ENCODE peak calls at places on chromosomes 13 and 19, in four cellular contexts. One of them, this sample, is unnamed.
A peak's percentile ranks its signal among the peaks of the same experiment; 100 is the strongest.

GRCh38 chr19:4748589-4748988 is 24.9 kb upstream of the DPP9 start:
- DNase-seq in K562: no peak
- DNase-seq in GM12878: no peak
- DNase-seq in H1: no peak
- DNase-seq in this sample: no peak

GRCh38 chr13:113907637-113908617 is 44.1 kb upstream of the GAS6 start:
- DNase-seq in GM12878: no peak
- DNase-seq in H1: no peak
- DNase-seq in K562: no peak
- DNase-seq in this sample: peak; percentile 97

GRCh38 chr13:90375851-90376250 is 971.6 kb upstream of the MIR17HG start:
- DNase-seq in GM12878: no peak
- DNase-seq in H1: no peak
- DNase-seq in K562: no peak
- DNase-seq in this sample: no peak

GRCh38 chr13:63305641-63306133 is 1890.0 kb upstream of the PCDH20 start:
- DNase-seq in K562: no peak
- DNase-seq in H1: no peak
- DNase-seq in GM12878: no peak
- DNase-seq in this sample: no peak

GRCh38 chr19:2438178-2438577 is 10.8 kb upstream of the TIMM13 start:
- DNase-seq in H1: no peak
- DNase-seq in GM12878: no peak
- DNase-seq in K562: no peak
- DNase-seq in this sample: no peak

GRCh38 chr19:42313096-42313839 is at the start of gene TMEM145:
- DNase-seq in GM12878: no peak
- DNase-seq in K562: peak; percentile 79
- DNase-seq in H1: peak; percentile 79
- DNase-seq in this sample: peak; percentile 52

GRCh38 chr13:113665582-113666323 is 1.3 kb upstream of the GRK1 start:
- DNase-seq in K562: no peak
- DNase-seq in H1: no peak
- DNase-seq in GM12878: no peak
- DNase-seq in this sample: no peak

GRCh38 chr13:67632590-67632989 is 402.5 kb upstream of the PCDH9 start:
- DNase-seq in K562: no peak
- DNase-seq in H1: no peak
- DNase-seq in GM12878: no peak
- DNase-seq in this sample: peak; percentile 16

GRCh38 chr19:55600336-55601028 is 394 bp downstream of the ZNF524 start:
- DNase-seq in H1: peak; percentile 89
- DNase-seq in K562: no peak
- DNase-seq in GM12878: no peak
- DNase-seq in this sample: peak; percentile 54

GRCh38 chr13:19085258-19085657 is 96.4 kb downstream of the TUBA3C start:
- DNase-seq in H1: no peak
- DNase-seq in GM12878: no peak
- DNase-seq in K562: no peak
- DNase-seq in this sample: no peak

GRCh38 chr19:43524922-43525835 is 1.8 kb downstream of the ETHE1 start:
- DNase-seq in K562: no peak
- DNase-seq in GM12878: peak; percentile 44
- DNase-seq in H1: peak; percentile 63
- DNase-seq in this sample: peak; percentile 32

GRCh38 chr13:74115138-74115537 is 19.1 kb downstream of the KLF12 start:
- DNase-seq in H1: no peak
- DNase-seq in K562: no peak
- DNase-seq in GM12878: no peak
- DNase-seq in this sample: peak; percentile 78

GRCh38 chr19:3981736-3982681 is 3.3 kb downstream of the EEF2 start:
- DNase-seq in H1: no peak
- DNase-seq in K562: no peak
- DNase-seq in GM12878: no peak
- DNase-seq in this sample: no peak

GRCh38 chr13:55062662-55063061 is 2034.0 kb downstream of the OLFM4 start:
- DNase-seq in H1: no peak
- DNase-seq in K562: no peak
- DNase-seq in GM12878: no peak
- DNase-seq in this sample: no peak

GRCh38 chr13:52020191-52020590 is 4.3 kb upstream of the UTP14C start:
- DNase-seq in K562: no peak
- DNase-seq in H1: no peak
- DNase-seq in GM12878: no peak
- DNase-seq in this sample: no peak

GRCh38 chr13:94712812-94713555 is 639 bp upstream of the SOX21 start:
- DNase-seq in H1: peak; percentile 76
- DNase-seq in GM12878: no peak
- DNase-seq in K562: no peak
- DNase-seq in this sample: peak; percentile 46

GRCh38 chr13:72555601-72556000 is 171.8 kb downstream of the MZT1 start:
- DNase-seq in K562: no peak
- DNase-seq in H1: no peak
- DNase-seq in GM12878: no peak
- DNase-seq in this sample: no peak

GRCh38 chr13:43111887-43112400 is 88.6 kb downstream of the DNAJC15 start:
- DNase-seq in H1: no peak
- DNase-seq in GM12878: no peak
- DNase-seq in K562: no peak
- DNase-seq in this sample: no peak

GRCh38 chr19:5292843-5293606 is 47.6 kb downstream of the PTPRS start:
- DNase-seq in GM12878: no peak
- DNase-seq in H1: no peak
- DNase-seq in K562: peak; percentile 72
- DNase-seq in this sample: peak; percentile 65

GRCh38 chr19:55231391-55232283 is 3.1 kb upstream of the TMEM86B start:
- DNase-seq in GM12878: no peak
- DNase-seq in K562: no peak
- DNase-seq in H1: no peak
- DNase-seq in this sample: no peak

GRCh38 chr19:10292206-10292788 is 2.5 kb downstream of the ICAM5 start:
- DNase-seq in K562: peak; percentile 98
- DNase-seq in GM12878: no peak
- DNase-seq in H1: peak; percentile 100
- DNase-seq in this sample: peak; percentile 78

GRCh38 chr19:4029247-4029614 is 21.7 kb downstream of the PIAS4 start:
- DNase-seq in K562: no peak
- DNase-seq in H1: no peak
- DNase-seq in GM12878: no peak
- DNase-seq in this sample: no peak

GRCh38 chr19:56595548-56595899 is 422 bp downstream of the ZNF71 start:
- DNase-seq in K562: no peak
- DNase-seq in GM12878: no peak
- DNase-seq in H1: no peak
- DNase-seq in this sample: peak; percentile 9

GRCh38 chr13:44112700-44113329 is 233.1 kb downstream of the LACC1 start:
- DNase-seq in GM12878: no peak
- DNase-seq in H1: no peak
- DNase-seq in K562: no peak
- DNase-seq in this sample: no peak

GRCh38 chr13:44120814-44121505 is 241.3 kb downstream of the LACC1 start:
- DNase-seq in K562: no peak
- DNase-seq in H1: no peak
- DNase-seq in GM12878: no peak
- DNase-seq in this sample: no peak

GRCh38 chr13:44111701-44112100 is 232.0 kb downstream of the LACC1 start:
- DNase-seq in H1: no peak
- DNase-seq in K562: no peak
- DNase-seq in GM12878: no peak
- DNase-seq in this sample: no peak

GRCh38 chr13:44117351-44117750 is 237.6 kb downstream of the LACC1 start:
- DNase-seq in GM12878: no peak
- DNase-seq in K562: no peak
- DNase-seq in H1: no peak
- DNase-seq in this sample: peak; percentile 48

DNA sequence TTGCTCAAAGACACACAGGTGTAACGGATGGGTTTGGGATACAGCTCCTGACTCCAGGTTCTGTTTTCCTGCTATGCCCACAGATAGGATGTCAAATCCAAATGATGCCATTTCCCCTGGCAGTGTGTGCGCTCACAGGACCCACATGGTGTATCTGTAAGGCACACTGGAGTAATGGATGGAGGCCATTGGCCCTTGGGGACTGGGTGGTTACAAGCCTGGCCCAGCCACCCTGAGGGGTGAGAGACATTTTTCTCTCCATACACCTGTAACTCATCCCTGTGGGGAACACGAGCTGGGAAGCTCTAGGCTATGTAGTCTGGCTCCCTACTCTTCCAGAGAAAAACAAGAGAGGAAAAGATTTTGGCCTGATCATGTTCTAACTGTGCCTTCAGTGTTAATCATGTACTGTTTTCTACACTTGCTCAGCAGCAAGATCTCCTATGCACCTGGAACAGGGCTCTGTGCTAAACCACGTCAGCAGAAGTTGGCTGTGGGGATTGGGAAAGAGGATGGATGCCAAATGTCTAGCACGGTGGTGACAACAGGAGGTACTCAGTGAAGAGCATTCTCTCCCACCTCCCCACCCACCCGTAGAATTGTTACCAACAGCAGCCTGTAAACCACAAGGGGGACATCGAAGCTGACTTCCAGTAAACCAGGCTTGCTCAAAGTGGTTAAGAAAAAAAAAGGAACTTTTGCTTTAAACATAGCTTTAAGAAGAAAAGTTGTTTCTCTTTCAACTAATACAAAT is 237.0 kb downstream of the LACC1 start:
- DNase-seq in GM12878: no peak
- DNase-seq in K562: no peak
- DNase-seq in H1: peak; percentile 47
- DNase-seq in this sample: peak; percentile 18
- TF ChIP-seq CTCF in GM12878: no peak
- TF ChIP-seq CTCF in K562: no peak
- TF ChIP-seq CTCF in H1: no peak
- TF ChIP-seq CTCF in this sample: peak; percentile 10

GRCh38 chr13:30033681-30034447 is 183.4 kb upstream of the UBL3 start:
- DNase-seq in K562: no peak
- DNase-seq in GM12878: no peak
- DNase-seq in H1: no peak
- DNase-seq in this sample: peak; percentile 97
- TF ChIP-seq CHD1 in K562: no peak
- TF ChIP-seq CHD1 in GM12878: no peak
- TF ChIP-seq CHD1 in H1: no peak
- TF ChIP-seq CHD1 in this sample: no peak

GRCh38 chr13:31174018-31174417 is 12.3 kb upstream of the HSPH1 start:
- DNase-seq in H1: no peak
- DNase-seq in GM12878: no peak
- DNase-seq in K562: no peak
- DNase-seq in this sample: peak; percentile 77
- TF ChIP-seq CTCF in H1: no peak
- TF ChIP-seq CTCF in GM12878: no peak
- TF ChIP-seq CTCF in K562: peak; percentile 10
- TF ChIP-seq CTCF in this sample: peak; percentile 64

DNA sequence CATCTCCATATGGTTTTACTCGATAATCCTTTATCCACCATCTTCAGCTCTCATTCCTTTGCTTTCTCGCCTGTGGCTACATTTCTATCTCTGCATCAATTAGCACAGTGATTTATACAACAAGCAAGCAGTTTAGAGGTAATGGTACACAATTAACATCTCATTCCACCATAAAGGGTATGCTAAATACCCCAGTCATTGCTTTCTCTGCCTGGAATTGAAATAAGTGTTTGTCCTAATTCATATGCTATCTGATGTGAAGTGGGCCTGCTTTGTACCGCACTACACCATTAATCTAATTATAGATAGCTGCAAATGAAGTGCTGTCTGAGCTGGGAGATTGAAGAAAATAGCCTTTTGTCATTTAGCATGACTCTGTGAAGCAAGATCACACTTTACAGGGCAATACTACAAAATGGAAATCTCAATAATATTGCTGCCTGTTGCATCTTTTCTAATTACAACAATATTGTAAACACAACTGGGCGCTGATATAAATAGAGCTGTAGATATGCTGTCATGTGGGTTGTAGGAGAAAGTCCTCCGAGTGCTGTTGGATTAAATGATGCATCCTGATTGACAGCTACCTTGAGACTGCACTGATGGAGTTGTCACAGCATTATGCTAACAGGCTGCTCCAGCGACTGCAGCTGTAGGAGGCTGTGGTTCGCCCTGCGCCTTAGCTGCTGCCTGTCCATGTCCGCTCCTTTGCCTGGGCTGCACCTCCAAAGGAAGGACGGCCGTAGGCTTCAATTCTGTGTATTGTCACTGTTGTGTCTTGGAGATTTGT is 78.2 kb downstream of the GGACT start:
- DNase-seq in K562: no peak
- DNase-seq in GM12878: no peak
- DNase-seq in H1: no peak
- DNase-seq in this sample: no peak
- TF ChIP-seq CHD1 in K562: no peak
- TF ChIP-seq CHD1 in GM12878: no peak
- TF ChIP-seq CHD1 in H1: no peak
- TF ChIP-seq CHD1 in this sample: no peak